ENCODE peak calls at places on chromosomes 5 and 9, in four cellular contexts. O is A549, X is IMR-90, W is SK-N-SH. Q is an unnamed sample.

GRCh38 chr9:77939149-77939668 is 92.4 kb downstream of the GNAQ start:
- DNase-seq in O (no peak), X (peak), W (no peak), Q (no peak)

GRCh38 chr5:45062044-45062443 is 253.3 kb downstream of the MRPS30 start:
- DNase-seq in O (no peak), X (no peak), W (no peak), Q (no peak)

GRCh38 chr5:19193631-19194030 is 794.4 kb downstream of the CDH18 start:
- DNase-seq in O (no peak), X (no peak), W (no peak), Q (no peak)

GRCh38 chr5:115243412-115243811 is 19.3 kb downstream of the PGGT1B start:
- DNase-seq in O (peak), X (peak), W (no peak), Q (no peak)

GRCh38 chr5:150137168-150137957 is 18.3 kb downstream of the PDGFRB start:
- DNase-seq in O (no peak), X (peak), W (no peak), Q (no peak)

GRCh38 chr9:36798350-36799065 is 225.8 kb downstream of the MELK start:
- DNase-seq in O (peak), X (no peak), W (peak), Q (no peak)

GRCh38 chr5:141637266-141637692 is 482 bp downstream of the RELL2 start:
- DNase-seq in O (no peak), X (no peak), W (peak), Q (no peak)

GRCh38 chr9:114072181-114073140 is 5.6 kb downstream of the AMBP start:
- DNase-seq in O (no peak), X (peak), W (no peak), Q (no peak)

GRCh38 chr5:169185626-169186025 is 115.3 kb downstream of the SLIT3 start:
- DNase-seq in O (no peak), X (no peak), W (no peak), Q (no peak)

GRCh38 chr5:41143124-41143523 is 70.2 kb downstream of the C6 start:
- DNase-seq in O (no peak), X (no peak), W (no peak), Q (no peak)

GRCh38 chr5:150068472-150068871 is 17.9 kb downstream of the CSF1R start:
- DNase-seq in O (no peak), X (no peak), W (no peak), Q (no peak)

GRCh38 chr9:20236676-20237075 is 385.6 kb downstream of the MLLT3 start:
- DNase-seq in O (no peak), X (no peak), W (no peak), Q (no peak)

GRCh38 chr9:36911601-36912412 is 122.3 kb downstream of the PAX5 start:
- DNase-seq in O (no peak), X (no peak), W (no peak), Q (no peak)

GRCh38 chr5:150289551-150290390 is at the start of gene CAMK2A:
- DNase-seq in O (no peak), X (no peak), W (peak), Q (peak)

GRCh38 chr9:16304301-16304700 is 566.2 kb downstream of the BNC2 start:
- DNase-seq in O (no peak), X (no peak), W (no peak), Q (no peak)

GRCh38 chr5:163005949-163006348 is 431.4 kb upstream of the CCNG1 start:
- DNase-seq in O (no peak), X (no peak), W (no peak), Q (no peak)

GRCh38 chr9:136257381-136258298 is 12.0 kb upstream of the QSOX2 start:
- DNase-seq in O (no peak), X (no peak), W (no peak), Q (no peak)

GRCh38 chr9:106799146-106799545 is 63.8 kb upstream of the ZNF462 start:
- DNase-seq in O (peak), X (peak), W (no peak), Q (no peak)

GRCh38 chr5:143739741-143740140 is 72.2 kb upstream of the HMHB1 start:
- DNase-seq in O (no peak), X (peak), W (no peak), Q (no peak)

GRCh38 chr5:166382031-166382430 is 1909.4 kb upstream of the WWC1 start:
- DNase-seq in O (no peak), X (no peak), W (no peak), Q (peak)

GRCh38 chr9:136577941-136578619 is 32.2 kb upstream of the NOTCH1 start:
- DNase-seq in O (no peak), X (no peak), W (no peak), Q (no peak)

GRCh38 chr5:175219256-175219835 is 224.6 kb downstream of the DRD1 start:
- DNase-seq in O (no peak), X (no peak), W (no peak), Q (no peak)

GRCh38 chr9:76516350-76516749 is 57.4 kb downstream of the GCNT1 start:
- DNase-seq in O (no peak), X (peak), W (no peak), Q (no peak)

GRCh38 chr9:134321957-134322741 is 4.1 kb upstream of the RXRA start:
- DNase-seq in O (no peak), X (no peak), W (no peak), Q (no peak)

GRCh38 chr9:90822866-90823265 is 21.2 kb downstream of the SYK start:
- DNase-seq in O (no peak), X (no peak), W (no peak), Q (no peak)

GRCh38 chr5:136016945-136017530 is 11.8 kb upstream of the TGFBI start:
- DNase-seq in O (peak), X (peak), W (no peak), Q (no peak)

GRCh38 chr5:133797167-133797566 is 171.3 kb downstream of the C5orf15 start:
- DNase-seq in O (no peak), X (no peak), W (no peak), Q (no peak)

GRCh38 chr9:99752710-99753109 is 69.0 kb upstream of the NR4A3 start:
- DNase-seq in O (no peak), X (peak), W (no peak), Q (no peak)

GRCh38 chr5:83363876-83364275 is 107.7 kb upstream of the VCAN start:
- DNase-seq in O (no peak), X (no peak), W (no peak), Q (no peak)
- TF ChIP-seq RFX5 in O (no peak), X (no peak), W (no peak), Q (no peak)

GRCh38 chr9:129666575-129666974 is 1.1 kb downstream of the PRRX2 start:
- DNase-seq in O (no peak), X (no peak), W (peak), Q (no peak)

GRCh38 chr9:129667378-129667777 is 1.9 kb downstream of the PRRX2 start:
- DNase-seq in O (no peak), X (no peak), W (no peak), Q (no peak)

GRCh38 chr9:129665814-129666511 is 516 bp downstream of the PRRX2 start:
- DNase-seq in O (no peak), X (no peak), W (peak), Q (peak)

GRCh38 chr9:129664664-129665007 is 811 bp upstream of the PRRX2 start:
- DNase-seq in O (no peak), X (no peak), W (peak), Q (no peak)

GRCh38 chr9:129665008-129665771 is at the start of gene PRRX2:
- DNase-seq in O (peak), X (peak), W (peak), Q (peak)
- TF ChIP-seq RFX5 in O (no peak), X (no peak), W (no peak), Q (no peak)

GRCh38 chr5:159226451-159226850 is 17.1 kb upstream of the RNF145 start:
- DNase-seq in O (no peak), X (no peak), W (no peak), Q (no peak)

GRCh38 chr5:159227452-159227851 is 18.1 kb upstream of the RNF145 start:
- DNase-seq in O (no peak), X (no peak), W (no peak), Q (no peak)

GRCh38 chr5:159230657-159231056 is 21.3 kb upstream of the RNF145 start:
- DNase-seq in O (no peak), X (no peak), W (no peak), Q (no peak)

GRCh38 chr5:159231167-159231566 is 21.8 kb upstream of the RNF145 start:
- DNase-seq in O (no peak), X (peak), W (no peak), Q (no peak)
- TF ChIP-seq RFX5 in O (no peak), X (no peak), W (no peak), Q (no peak)

DNA sequence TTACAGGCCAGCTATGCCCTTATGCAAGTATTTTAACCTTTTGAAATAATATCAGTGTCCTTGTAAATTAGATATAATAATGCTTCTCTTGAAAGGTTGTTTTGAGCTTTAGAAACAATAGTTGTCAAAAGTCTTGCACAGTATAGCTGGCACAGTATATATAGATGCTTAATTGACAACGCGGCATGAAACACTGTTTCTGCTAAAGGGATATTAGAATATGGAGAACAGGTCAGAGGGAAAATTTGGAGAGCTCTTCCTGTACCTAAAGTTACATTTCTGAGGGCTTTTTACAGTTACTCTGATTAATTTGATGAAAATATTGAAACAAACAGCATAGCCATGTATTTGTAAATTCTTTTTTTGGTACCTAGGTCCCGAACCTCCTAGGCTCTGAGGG is 4.5 kb downstream of the NUDT2 start:
- DNase-seq in O (no peak), X (no peak), W (no peak), Q (no peak)
- TF ChIP-seq RFX5 in O (no peak), X (no peak), W (no peak), Q (no peak)

DNA sequence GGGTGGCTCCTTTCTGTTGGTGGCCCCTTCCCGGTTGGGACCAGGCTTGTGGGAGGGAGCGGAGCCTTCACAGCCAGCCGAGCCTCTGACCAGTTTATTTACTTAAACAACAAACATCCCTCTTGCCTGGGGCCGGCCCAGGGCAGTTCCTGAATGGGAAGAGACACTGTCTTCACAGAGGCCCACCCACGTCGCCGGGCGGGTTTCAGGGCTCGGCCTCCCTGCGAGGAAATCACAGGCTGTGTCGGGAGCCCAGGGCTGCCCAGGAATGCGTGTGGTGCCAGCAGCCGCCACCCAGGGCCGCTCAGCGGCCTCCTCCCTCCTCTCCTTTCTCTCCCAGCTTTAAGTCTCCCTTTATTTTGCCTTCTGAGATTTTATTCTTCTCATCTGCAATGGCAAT is 132.5 kb downstream of the HSD17B3 start:
- DNase-seq in O (peak), X (peak), W (peak), Q (peak)
- TF ChIP-seq RFX5 in O (no peak), X (no peak), W (peak), Q (no peak)